ENCODE peak calls at places on chromosomes 4 and X, in seven cellular contexts. One of them, this sample, is unnamed.

GRCh38 chrX:51837926-51838325 is 55.5 kb upstream of the MAGED1 start:
- DNase-seq in NCI-H2081: peak
- DNase-seq in GM03348: peak
- DNase-seq in SW480: no peak
- DNase-seq in naive thymus-derived CD8-positive, alpha-beta T cell: no peak
- DNase-seq in activated CD4-positive, alpha-beta T cell treated with anti-CD3 and anti-CD28 coated beads, Interleukin-2, amount 10 ng/mL, durations not matched to agents 24 days and 14 days: no peak
- DNase-seq in EH: peak
- DNase-seq in this sample: peak

GRCh38 chr4:16642897-16643296 is 255.5 kb downstream of the LDB2 start:
- DNase-seq in activated CD4-positive, alpha-beta T cell treated with anti-CD3 and anti-CD28 coated beads, Interleukin-2, amount 10 ng/mL, durations not matched to agents 24 days and 14 days: no peak
- DNase-seq in NCI-H2081: no peak
- DNase-seq in EH: no peak
- DNase-seq in GM03348: no peak
- DNase-seq in SW480: peak
- DNase-seq in naive thymus-derived CD8-positive, alpha-beta T cell: no peak
- DNase-seq in this sample: no peak

GRCh38 chr4:184814686-184815045 is 11.1 kb downstream of the ACSL1 start:
- DNase-seq in naive thymus-derived CD8-positive, alpha-beta T cell: no peak
- DNase-seq in GM03348: peak
- DNase-seq in SW480: peak
- DNase-seq in activated CD4-positive, alpha-beta T cell treated with anti-CD3 and anti-CD28 coated beads, Interleukin-2, amount 10 ng/mL, durations not matched to agents 24 days and 14 days: no peak
- DNase-seq in EH: peak
- DNase-seq in NCI-H2081: no peak
- DNase-seq in this sample: no peak

GRCh38 chr4:153573881-153574807 is 108.0 kb downstream of the TMEM131L start:
- DNase-seq in SW480: peak
- DNase-seq in NCI-H2081: peak
- DNase-seq in EH: peak
- DNase-seq in GM03348: peak
- DNase-seq in naive thymus-derived CD8-positive, alpha-beta T cell: peak
- DNase-seq in activated CD4-positive, alpha-beta T cell treated with anti-CD3 and anti-CD28 coated beads, Interleukin-2, amount 10 ng/mL, durations not matched to agents 24 days and 14 days: peak
- DNase-seq in this sample: peak

GRCh38 chr4:24202579-24202978 is 312.7 kb upstream of the PPARGC1A start:
- DNase-seq in GM03348: no peak
- DNase-seq in NCI-H2081: no peak
- DNase-seq in SW480: no peak
- DNase-seq in naive thymus-derived CD8-positive, alpha-beta T cell: no peak
- DNase-seq in activated CD4-positive, alpha-beta T cell treated with anti-CD3 and anti-CD28 coated beads, Interleukin-2, amount 10 ng/mL, durations not matched to agents 24 days and 14 days: no peak
- DNase-seq in EH: no peak
- DNase-seq in this sample: no peak

GRCh38 chrX:119853449-119853848 is 686 bp upstream of the UPF3B start:
- DNase-seq in NCI-H2081: peak
- DNase-seq in SW480: no peak
- DNase-seq in activated CD4-positive, alpha-beta T cell treated with anti-CD3 and anti-CD28 coated beads, Interleukin-2, amount 10 ng/mL, durations not matched to agents 24 days and 14 days: no peak
- DNase-seq in GM03348: no peak
- DNase-seq in naive thymus-derived CD8-positive, alpha-beta T cell: no peak
- DNase-seq in EH: peak
- DNase-seq in this sample: no peak

GRCh38 chr4:164012396-164013027 is 518.0 kb downstream of the TMA16 start:
- DNase-seq in naive thymus-derived CD8-positive, alpha-beta T cell: peak
- DNase-seq in activated CD4-positive, alpha-beta T cell treated with anti-CD3 and anti-CD28 coated beads, Interleukin-2, amount 10 ng/mL, durations not matched to agents 24 days and 14 days: no peak
- DNase-seq in GM03348: no peak
- DNase-seq in EH: no peak
- DNase-seq in NCI-H2081: peak
- DNase-seq in SW480: peak
- DNase-seq in this sample: no peak

GRCh38 chr4:2442175-2442993 is 23.6 kb downstream of the CFAP99 start:
- DNase-seq in GM03348: no peak
- DNase-seq in activated CD4-positive, alpha-beta T cell treated with anti-CD3 and anti-CD28 coated beads, Interleukin-2, amount 10 ng/mL, durations not matched to agents 24 days and 14 days: no peak
- DNase-seq in NCI-H2081: no peak
- DNase-seq in SW480: no peak
- DNase-seq in naive thymus-derived CD8-positive, alpha-beta T cell: no peak
- DNase-seq in EH: no peak
- DNase-seq in this sample: no peak

GRCh38 chr4:72505314-72505744 is 63.7 kb downstream of the ADAMTS3 start:
- DNase-seq in activated CD4-positive, alpha-beta T cell treated with anti-CD3 and anti-CD28 coated beads, Interleukin-2, amount 10 ng/mL, durations not matched to agents 24 days and 14 days: peak
- DNase-seq in naive thymus-derived CD8-positive, alpha-beta T cell: no peak
- DNase-seq in EH: peak
- DNase-seq in GM03348: peak
- DNase-seq in SW480: peak
- DNase-seq in NCI-H2081: peak
- DNase-seq in this sample: peak

GRCh38 chrX:13048265-13048664 is 3.8 kb upstream of the FAM9C start:
- DNase-seq in NCI-H2081: no peak
- DNase-seq in GM03348: no peak
- DNase-seq in SW480: no peak
- DNase-seq in naive thymus-derived CD8-positive, alpha-beta T cell: no peak
- DNase-seq in EH: peak
- DNase-seq in activated CD4-positive, alpha-beta T cell treated with anti-CD3 and anti-CD28 coated beads, Interleukin-2, amount 10 ng/mL, durations not matched to agents 24 days and 14 days: peak
- DNase-seq in this sample: no peak

GRCh38 chr4:90039122-90039521 is 88.1 kb upstream of the CCSER1 start:
- DNase-seq in SW480: no peak
- DNase-seq in activated CD4-positive, alpha-beta T cell treated with anti-CD3 and anti-CD28 coated beads, Interleukin-2, amount 10 ng/mL, durations not matched to agents 24 days and 14 days: no peak
- DNase-seq in GM03348: no peak
- DNase-seq in NCI-H2081: no peak
- DNase-seq in EH: no peak
- DNase-seq in naive thymus-derived CD8-positive, alpha-beta T cell: no peak
- DNase-seq in this sample: no peak

GRCh38 chr4:183422962-183423653 is 21.3 kb upstream of the CDKN2AIP start:
- DNase-seq in GM03348: peak
- DNase-seq in activated CD4-positive, alpha-beta T cell treated with anti-CD3 and anti-CD28 coated beads, Interleukin-2, amount 10 ng/mL, durations not matched to agents 24 days and 14 days: no peak
- DNase-seq in EH: peak
- DNase-seq in SW480: peak
- DNase-seq in NCI-H2081: no peak
- DNase-seq in naive thymus-derived CD8-positive, alpha-beta T cell: no peak
- DNase-seq in this sample: peak

GRCh38 chrX:45479196-45479834 is 278.6 kb upstream of the DIPK2B start:
- DNase-seq in SW480: peak
- DNase-seq in EH: peak
- DNase-seq in GM03348: peak
- DNase-seq in naive thymus-derived CD8-positive, alpha-beta T cell: no peak
- DNase-seq in activated CD4-positive, alpha-beta T cell treated with anti-CD3 and anti-CD28 coated beads, Interleukin-2, amount 10 ng/mL, durations not matched to agents 24 days and 14 days: no peak
- DNase-seq in NCI-H2081: no peak
- DNase-seq in this sample: peak

GRCh38 chr4:148850257-148850995 is 408.2 kb upstream of the NR3C2 start:
- DNase-seq in activated CD4-positive, alpha-beta T cell treated with anti-CD3 and anti-CD28 coated beads, Interleukin-2, amount 10 ng/mL, durations not matched to agents 24 days and 14 days: no peak
- DNase-seq in naive thymus-derived CD8-positive, alpha-beta T cell: no peak
- DNase-seq in NCI-H2081: no peak
- DNase-seq in EH: no peak
- DNase-seq in SW480: no peak
- DNase-seq in GM03348: no peak
- DNase-seq in this sample: no peak

GRCh38 chr4:1899149-1900086 is 28.2 kb downstream of the NSD2 start:
- DNase-seq in SW480: peak
- DNase-seq in NCI-H2081: peak
- DNase-seq in EH: peak
- DNase-seq in naive thymus-derived CD8-positive, alpha-beta T cell: peak
- DNase-seq in activated CD4-positive, alpha-beta T cell treated with anti-CD3 and anti-CD28 coated beads, Interleukin-2, amount 10 ng/mL, durations not matched to agents 24 days and 14 days: peak
- DNase-seq in GM03348: peak
- DNase-seq in this sample: peak

GRCh38 chr4:30717208-30718020 is 2.8 kb upstream of the PCDH7 start:
- DNase-seq in EH: peak
- DNase-seq in GM03348: peak
- DNase-seq in NCI-H2081: peak
- DNase-seq in SW480: no peak
- DNase-seq in naive thymus-derived CD8-positive, alpha-beta T cell: no peak
- DNase-seq in activated CD4-positive, alpha-beta T cell treated with anti-CD3 and anti-CD28 coated beads, Interleukin-2, amount 10 ng/mL, durations not matched to agents 24 days and 14 days: peak
- DNase-seq in this sample: peak

GRCh38 chrX:109472939-109473713 is 8.8 kb downstream of the GUCY2F start:
- DNase-seq in activated CD4-positive, alpha-beta T cell treated with anti-CD3 and anti-CD28 coated beads, Interleukin-2, amount 10 ng/mL, durations not matched to agents 24 days and 14 days: peak
- DNase-seq in naive thymus-derived CD8-positive, alpha-beta T cell: no peak
- DNase-seq in SW480: peak
- DNase-seq in NCI-H2081: no peak
- DNase-seq in EH: peak
- DNase-seq in GM03348: peak
- DNase-seq in this sample: peak

GRCh38 chrX:12819231-12819630 is 28.0 kb downstream of the PRPS2 start:
- DNase-seq in NCI-H2081: no peak
- DNase-seq in GM03348: no peak
- DNase-seq in EH: peak
- DNase-seq in SW480: peak
- DNase-seq in naive thymus-derived CD8-positive, alpha-beta T cell: no peak
- DNase-seq in activated CD4-positive, alpha-beta T cell treated with anti-CD3 and anti-CD28 coated beads, Interleukin-2, amount 10 ng/mL, durations not matched to agents 24 days and 14 days: no peak
- DNase-seq in this sample: no peak

GRCh38 chrX:16665089-16665488 is 15.1 kb downstream of the S100G start:
- DNase-seq in NCI-H2081: no peak
- DNase-seq in EH: peak
- DNase-seq in GM03348: no peak
- DNase-seq in SW480: no peak
- DNase-seq in activated CD4-positive, alpha-beta T cell treated with anti-CD3 and anti-CD28 coated beads, Interleukin-2, amount 10 ng/mL, durations not matched to agents 24 days and 14 days: no peak
- DNase-seq in naive thymus-derived CD8-positive, alpha-beta T cell: no peak
- DNase-seq in this sample: no peak

GRCh38 chr4:7797330-7797729 is 142.3 kb downstream of the AFAP1 start:
- DNase-seq in EH: no peak
- DNase-seq in activated CD4-positive, alpha-beta T cell treated with anti-CD3 and anti-CD28 coated beads, Interleukin-2, amount 10 ng/mL, durations not matched to agents 24 days and 14 days: no peak
- DNase-seq in GM03348: no peak
- DNase-seq in SW480: no peak
- DNase-seq in NCI-H2081: no peak
- DNase-seq in naive thymus-derived CD8-positive, alpha-beta T cell: no peak
- DNase-seq in this sample: no peak

GRCh38 chrX:48083212-48083611 is 11.8 kb upstream of the ZNF630 start:
- DNase-seq in SW480: peak
- DNase-seq in NCI-H2081: peak
- DNase-seq in GM03348: peak
- DNase-seq in naive thymus-derived CD8-positive, alpha-beta T cell: peak
- DNase-seq in activated CD4-positive, alpha-beta T cell treated with anti-CD3 and anti-CD28 coated beads, Interleukin-2, amount 10 ng/mL, durations not matched to agents 24 days and 14 days: peak
- DNase-seq in EH: peak
- DNase-seq in this sample: peak

GRCh38 chr4:8352368-8353157 is 83.0 kb downstream of the HTRA3 start:
- DNase-seq in activated CD4-positive, alpha-beta T cell treated with anti-CD3 and anti-CD28 coated beads, Interleukin-2, amount 10 ng/mL, durations not matched to agents 24 days and 14 days: no peak
- DNase-seq in EH: no peak
- DNase-seq in GM03348: no peak
- DNase-seq in NCI-H2081: no peak
- DNase-seq in SW480: peak
- DNase-seq in naive thymus-derived CD8-positive, alpha-beta T cell: no peak
- DNase-seq in this sample: no peak

GRCh38 chrX:78019586-78020483 is 50.4 kb upstream of the PGAM4 start:
- DNase-seq in naive thymus-derived CD8-positive, alpha-beta T cell: no peak
- DNase-seq in NCI-H2081: no peak
- DNase-seq in SW480: no peak
- DNase-seq in EH: no peak
- DNase-seq in activated CD4-positive, alpha-beta T cell treated with anti-CD3 and anti-CD28 coated beads, Interleukin-2, amount 10 ng/mL, durations not matched to agents 24 days and 14 days: no peak
- DNase-seq in GM03348: no peak
- DNase-seq in this sample: no peak

GRCh38 chr4:10025230-10025806 is 4.0 kb upstream of the SLC2A9 start:
- DNase-seq in GM03348: no peak
- DNase-seq in naive thymus-derived CD8-positive, alpha-beta T cell: no peak
- DNase-seq in SW480: no peak
- DNase-seq in NCI-H2081: no peak
- DNase-seq in EH: no peak
- DNase-seq in activated CD4-positive, alpha-beta T cell treated with anti-CD3 and anti-CD28 coated beads, Interleukin-2, amount 10 ng/mL, durations not matched to agents 24 days and 14 days: no peak
- DNase-seq in this sample: no peak

GRCh38 chrX:101206471-101206870 is 13.1 kb upstream of the DRP2 start:
- DNase-seq in GM03348: peak
- DNase-seq in SW480: peak
- DNase-seq in activated CD4-positive, alpha-beta T cell treated with anti-CD3 and anti-CD28 coated beads, Interleukin-2, amount 10 ng/mL, durations not matched to agents 24 days and 14 days: peak
- DNase-seq in NCI-H2081: no peak
- DNase-seq in naive thymus-derived CD8-positive, alpha-beta T cell: no peak
- DNase-seq in EH: peak
- DNase-seq in this sample: peak

GRCh38 chr4:73721419-73721818 is 18.9 kb upstream of the CXCL8 start:
- DNase-seq in EH: peak
- DNase-seq in GM03348: peak
- DNase-seq in activated CD4-positive, alpha-beta T cell treated with anti-CD3 and anti-CD28 coated beads, Interleukin-2, amount 10 ng/mL, durations not matched to agents 24 days and 14 days: no peak
- DNase-seq in naive thymus-derived CD8-positive, alpha-beta T cell: no peak
- DNase-seq in NCI-H2081: no peak
- DNase-seq in SW480: no peak
- DNase-seq in this sample: peak

GRCh38 chr4:74366367-74366891 is 1.5 kb downstream of the EREG start:
- DNase-seq in SW480: peak
- DNase-seq in NCI-H2081: no peak
- DNase-seq in EH: no peak
- DNase-seq in naive thymus-derived CD8-positive, alpha-beta T cell: no peak
- DNase-seq in activated CD4-positive, alpha-beta T cell treated with anti-CD3 and anti-CD28 coated beads, Interleukin-2, amount 10 ng/mL, durations not matched to agents 24 days and 14 days: no peak
- DNase-seq in GM03348: no peak
- DNase-seq in this sample: no peak

GRCh38 chr4:108114503-108114902 is 54.2 kb downstream of the LEF1 start:
- DNase-seq in SW480: no peak
- DNase-seq in NCI-H2081: no peak
- DNase-seq in naive thymus-derived CD8-positive, alpha-beta T cell: no peak
- DNase-seq in GM03348: no peak
- DNase-seq in activated CD4-positive, alpha-beta T cell treated with anti-CD3 and anti-CD28 coated beads, Interleukin-2, amount 10 ng/mL, durations not matched to agents 24 days and 14 days: peak
- DNase-seq in EH: no peak
- DNase-seq in this sample: no peak

GRCh38 chr4:110417151-110417550 is 58.8 kb upstream of the ENPEP start:
- DNase-seq in SW480: no peak
- DNase-seq in GM03348: no peak
- DNase-seq in EH: no peak
- DNase-seq in NCI-H2081: no peak
- DNase-seq in activated CD4-positive, alpha-beta T cell treated with anti-CD3 and anti-CD28 coated beads, Interleukin-2, amount 10 ng/mL, durations not matched to agents 24 days and 14 days: no peak
- DNase-seq in naive thymus-derived CD8-positive, alpha-beta T cell: no peak
- DNase-seq in this sample: no peak

GRCh38 chrX:17830211-17830610 is 30.9 kb downstream of the RAI2 start:
- DNase-seq in SW480: no peak
- DNase-seq in activated CD4-positive, alpha-beta T cell treated with anti-CD3 and anti-CD28 coated beads, Interleukin-2, amount 10 ng/mL, durations not matched to agents 24 days and 14 days: no peak
- DNase-seq in GM03348: no peak
- DNase-seq in NCI-H2081: no peak
- DNase-seq in EH: no peak
- DNase-seq in naive thymus-derived CD8-positive, alpha-beta T cell: no peak
- DNase-seq in this sample: no peak

GRCh38 chr4:71231073-71231752 is 107.6 kb upstream of the SLC4A4 start:
- DNase-seq in naive thymus-derived CD8-positive, alpha-beta T cell: no peak
- DNase-seq in GM03348: peak
- DNase-seq in activated CD4-positive, alpha-beta T cell treated with anti-CD3 and anti-CD28 coated beads, Interleukin-2, amount 10 ng/mL, durations not matched to agents 24 days and 14 days: no peak
- DNase-seq in SW480: no peak
- DNase-seq in EH: peak
- DNase-seq in NCI-H2081: no peak
- DNase-seq in this sample: peak

GRCh38 chrX:42094208-42094607 is 170.9 kb upstream of the CASK start:
- DNase-seq in activated CD4-positive, alpha-beta T cell treated with anti-CD3 and anti-CD28 coated beads, Interleukin-2, amount 10 ng/mL, durations not matched to agents 24 days and 14 days: no peak
- DNase-seq in NCI-H2081: no peak
- DNase-seq in GM03348: peak
- DNase-seq in EH: peak
- DNase-seq in SW480: no peak
- DNase-seq in naive thymus-derived CD8-positive, alpha-beta T cell: no peak
- DNase-seq in this sample: no peak

GRCh38 chrX:9538544-9539045 is 73.7 kb downstream of the TBL1X start:
- DNase-seq in EH: no peak
- DNase-seq in NCI-H2081: peak
- DNase-seq in activated CD4-positive, alpha-beta T cell treated with anti-CD3 and anti-CD28 coated beads, Interleukin-2, amount 10 ng/mL, durations not matched to agents 24 days and 14 days: no peak
- DNase-seq in naive thymus-derived CD8-positive, alpha-beta T cell: no peak
- DNase-seq in SW480: no peak
- DNase-seq in GM03348: no peak
- DNase-seq in this sample: no peak

GRCh38 chr4:76016383-76016782 is 6.9 kb downstream of the CXCL10 start:
- DNase-seq in EH: no peak
- DNase-seq in GM03348: no peak
- DNase-seq in activated CD4-positive, alpha-beta T cell treated with anti-CD3 and anti-CD28 coated beads, Interleukin-2, amount 10 ng/mL, durations not matched to agents 24 days and 14 days: no peak
- DNase-seq in naive thymus-derived CD8-positive, alpha-beta T cell: no peak
- DNase-seq in SW480: peak
- DNase-seq in NCI-H2081: no peak
- DNase-seq in this sample: no peak

GRCh38 chr4:136687118-136687517 is 845.2 kb downstream of the PCDH18 start:
- DNase-seq in naive thymus-derived CD8-positive, alpha-beta T cell: no peak
- DNase-seq in SW480: peak
- DNase-seq in NCI-H2081: no peak
- DNase-seq in activated CD4-positive, alpha-beta T cell treated with anti-CD3 and anti-CD28 coated beads, Interleukin-2, amount 10 ng/mL, durations not matched to agents 24 days and 14 days: no peak
- DNase-seq in EH: no peak
- DNase-seq in GM03348: no peak
- DNase-seq in this sample: no peak

GRCh38 chrX:21885568-21885967 is 29.8 kb downstream of the YY2 start:
- DNase-seq in EH: peak
- DNase-seq in GM03348: peak
- DNase-seq in NCI-H2081: no peak
- DNase-seq in naive thymus-derived CD8-positive, alpha-beta T cell: no peak
- DNase-seq in SW480: no peak
- DNase-seq in activated CD4-positive, alpha-beta T cell treated with anti-CD3 and anti-CD28 coated beads, Interleukin-2, amount 10 ng/mL, durations not matched to agents 24 days and 14 days: no peak
- DNase-seq in this sample: no peak

GRCh38 chr4:7403001-7403400 is 31.7 kb downstream of the PSAPL1 start:
- DNase-seq in GM03348: no peak
- DNase-seq in EH: no peak
- DNase-seq in activated CD4-positive, alpha-beta T cell treated with anti-CD3 and anti-CD28 coated beads, Interleukin-2, amount 10 ng/mL, durations not matched to agents 24 days and 14 days: no peak
- DNase-seq in NCI-H2081: no peak
- DNase-seq in naive thymus-derived CD8-positive, alpha-beta T cell: no peak
- DNase-seq in SW480: no peak
- DNase-seq in this sample: no peak

This sample was measured in AG20443.